ENCODE peak calls at places on chromosome 13, in four cellular contexts. P is IMR-90, Q is K562, A is GM12878. N is an unnamed sample.

GRCh38 chr13:60654405-60654804 is 257.4 kb downstream of the TDRD3 start:
- DNase-seq in Q (peak; percentile 6), P (no peak), A (no peak), N (peak; percentile 56)

GRCh38 chr13:42474954-42475353 is 99.0 kb upstream of the TNFSF11 start:
- DNase-seq in A (no peak), Q (no peak), P (peak; percentile 61), N (peak; percentile 26)

GRCh38 chr13:60143775-60144174 is 20.0 kb downstream of the DIAPH3 start:
- DNase-seq in P (no peak), A (no peak), Q (no peak), N (peak; percentile 34)

GRCh38 chr13:22744688-22745452 is 435.9 kb upstream of the SGCG start:
- DNase-seq in P (no peak), A (no peak), Q (peak; percentile 9), N (no peak)

GRCh38 chr13:93762703-93763102 is 536.1 kb downstream of the GPC6 start:
- DNase-seq in A (no peak), P (no peak), Q (no peak), N (no peak)

GRCh38 chr13:112159575-112160547 is 92.9 kb downstream of the SOX1 start:
- DNase-seq in A (no peak), P (no peak), Q (no peak), N (no peak)

GRCh38 chr13:30872685-30873443 is 33.2 kb upstream of the MEDAG start:
- DNase-seq in P (peak; percentile 94), A (no peak), Q (no peak), N (peak; percentile 97)

GRCh38 chr13:43749503-43749902 is 37.3 kb downstream of the ENOX1 start:
- DNase-seq in Q (no peak), P (no peak), A (no peak), N (no peak)

GRCh38 chr13:31638577-31638976 is 100.7 kb upstream of the RXFP2 start:
- DNase-seq in A (no peak), Q (no peak), P (peak; percentile 65), N (peak; percentile 93)

GRCh38 chr13:20391597-20392452 is 133.8 kb downstream of the CRYL1 start:
- DNase-seq in Q (no peak), P (no peak), A (no peak), N (no peak)

GRCh38 chr13:100512422-100512821 is 76.2 kb downstream of the GGACT start:
- DNase-seq in Q (no peak), P (peak; percentile 22), A (no peak), N (no peak)

GRCh38 chr13:100508391-100508790 is 80.2 kb downstream of the GGACT start:
- DNase-seq in Q (no peak), A (no peak), P (no peak), N (no peak)

GRCh38 chr13:100511422-100511821 is 77.2 kb downstream of the GGACT start:
- DNase-seq in A (no peak), Q (no peak), P (no peak), N (no peak)

GRCh38 chr13:100508996-100509395 is 79.6 kb downstream of the GGACT start:
- DNase-seq in P (no peak), A (no peak), Q (no peak), N (no peak)

DNA sequence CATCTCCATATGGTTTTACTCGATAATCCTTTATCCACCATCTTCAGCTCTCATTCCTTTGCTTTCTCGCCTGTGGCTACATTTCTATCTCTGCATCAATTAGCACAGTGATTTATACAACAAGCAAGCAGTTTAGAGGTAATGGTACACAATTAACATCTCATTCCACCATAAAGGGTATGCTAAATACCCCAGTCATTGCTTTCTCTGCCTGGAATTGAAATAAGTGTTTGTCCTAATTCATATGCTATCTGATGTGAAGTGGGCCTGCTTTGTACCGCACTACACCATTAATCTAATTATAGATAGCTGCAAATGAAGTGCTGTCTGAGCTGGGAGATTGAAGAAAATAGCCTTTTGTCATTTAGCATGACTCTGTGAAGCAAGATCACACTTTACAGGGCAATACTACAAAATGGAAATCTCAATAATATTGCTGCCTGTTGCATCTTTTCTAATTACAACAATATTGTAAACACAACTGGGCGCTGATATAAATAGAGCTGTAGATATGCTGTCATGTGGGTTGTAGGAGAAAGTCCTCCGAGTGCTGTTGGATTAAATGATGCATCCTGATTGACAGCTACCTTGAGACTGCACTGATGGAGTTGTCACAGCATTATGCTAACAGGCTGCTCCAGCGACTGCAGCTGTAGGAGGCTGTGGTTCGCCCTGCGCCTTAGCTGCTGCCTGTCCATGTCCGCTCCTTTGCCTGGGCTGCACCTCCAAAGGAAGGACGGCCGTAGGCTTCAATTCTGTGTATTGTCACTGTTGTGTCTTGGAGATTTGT is 78.2 kb downstream of the GGACT start:
- DNase-seq in P (no peak), Q (no peak), A (no peak), N (no peak)
- H3K27ac ChIP-seq in P (no peak overlapping the region), Q (no peak overlapping the region), A (no peak overlapping the region), N (no peak overlapping the region)

DNA sequence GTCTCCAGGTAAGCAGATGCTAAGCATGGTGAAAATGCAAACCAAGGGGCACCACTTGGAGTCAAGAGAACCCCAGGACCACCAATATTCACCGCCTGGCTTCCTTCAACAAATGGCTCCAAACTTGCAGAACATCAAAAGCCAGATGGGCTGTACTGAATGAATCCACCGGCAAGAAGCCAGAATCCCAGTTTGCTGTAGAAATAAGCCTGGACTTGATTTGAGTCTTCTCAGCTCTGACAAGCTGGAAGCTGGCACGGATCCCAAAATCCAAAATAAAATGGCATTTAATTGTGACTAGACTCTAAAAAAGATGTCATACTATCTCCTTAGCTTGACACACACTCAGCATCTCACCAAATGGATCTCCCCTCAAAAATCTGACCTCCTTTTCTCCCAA is 11.9 kb downstream of the EFNB2 start:
- DNase-seq in Q (no peak), A (no peak), P (no peak), N (peak; percentile 45)
- TF ChIP-seq FOS in Q (no peak), A (no peak), P (no peak), N (no peak)

DNA sequence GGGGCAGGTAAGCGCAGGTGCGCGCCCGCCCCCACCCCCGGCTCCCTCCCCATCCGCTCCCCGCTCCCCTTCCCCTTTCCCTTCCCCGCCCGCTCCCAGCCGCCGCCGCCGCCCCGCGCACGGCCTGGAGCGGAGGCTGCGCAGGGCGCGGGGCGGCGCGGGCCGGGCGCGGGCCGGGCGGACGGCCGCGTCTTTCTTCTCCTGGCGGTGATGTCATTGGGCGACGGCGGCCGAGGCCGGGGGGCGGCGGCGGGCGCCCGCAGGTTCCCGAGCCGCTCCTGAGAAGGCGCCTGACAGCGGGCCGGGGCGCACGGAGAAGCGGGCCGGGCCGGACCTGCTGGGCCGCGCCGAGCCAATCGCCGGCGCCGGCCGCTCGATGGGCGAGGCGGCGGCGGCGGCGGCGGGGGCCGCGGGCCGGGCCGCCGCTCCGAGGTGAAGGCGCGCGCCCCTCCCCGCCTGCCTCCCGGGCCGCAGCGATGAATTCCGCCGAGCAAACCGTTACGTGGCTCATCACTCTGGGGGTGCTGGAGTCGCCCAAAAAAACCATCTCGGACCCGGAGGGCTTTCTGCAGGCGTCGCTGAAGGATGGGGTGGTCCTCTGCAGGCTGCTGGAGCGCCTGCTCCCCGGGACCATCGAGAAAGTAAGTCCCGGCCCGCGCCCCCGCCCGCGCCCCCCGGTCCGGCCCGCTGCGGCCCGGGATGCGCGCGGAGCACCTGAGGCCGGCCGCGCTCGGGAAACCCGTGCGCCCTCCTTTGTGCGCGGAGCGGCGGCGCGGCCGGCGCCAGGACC is at the start of gene ARHGEF7:
- DNase-seq in Q (no peak), P (no peak), A (no peak), N (no peak)
- H3K27ac ChIP-seq in Q (no peak within 1 kb of the TSS), P (peak within 1 kb of the TSS; percentile 27), A (no peak within 1 kb of the TSS), N (no peak within 1 kb of the TSS)

DNA sequence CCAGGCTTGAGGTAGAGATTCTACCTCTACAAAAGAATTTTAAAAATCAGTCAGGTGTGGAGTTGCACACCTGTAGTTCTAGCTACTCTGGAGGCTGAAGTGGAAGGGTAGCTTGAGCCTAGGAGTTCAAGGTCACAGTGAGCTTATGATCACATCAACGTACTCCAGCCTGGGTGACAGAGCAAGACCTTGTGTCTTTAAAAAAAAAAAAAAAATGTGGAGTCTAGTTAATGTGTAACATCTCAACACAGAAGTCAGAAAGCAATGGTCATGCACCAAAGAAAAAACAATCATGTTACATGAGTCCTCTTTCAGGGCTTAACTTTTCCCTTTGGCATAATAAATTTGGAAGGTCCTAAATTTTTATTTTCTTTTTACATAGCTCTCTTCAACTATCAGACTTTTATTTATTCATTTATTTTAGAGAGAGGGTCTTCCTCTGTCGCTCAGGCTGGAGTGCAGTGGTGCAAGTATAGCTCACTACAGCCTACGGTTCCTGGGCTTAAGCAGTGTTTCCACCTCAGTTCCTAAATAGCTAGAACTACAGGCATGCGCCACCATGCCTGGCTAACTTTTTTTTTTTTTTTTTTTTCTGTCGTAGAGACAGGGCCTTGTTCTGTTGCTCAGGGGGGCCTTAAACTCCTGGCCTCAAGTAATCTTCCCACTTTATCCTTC is 22.3 kb downstream of the SETDB2 start:
- DNase-seq in Q (no peak), A (no peak), P (no peak), N (no peak)
- TF ChIP-seq FOS in Q (no peak), A (no peak), P (no peak), N (no peak)

GRCh38 chr13:113845723-113846638 is 17.9 kb downstream of the GAS6 start:
- DNase-seq in P (no peak), A (no peak), Q (no peak), N (no peak)

GRCh38 chr13:113846639-113847318 is 17.1 kb downstream of the GAS6 start:
- DNase-seq in Q (no peak), P (no peak), A (no peak), N (no peak)

GRCh38 chr13:113843864-113844556 is 19.9 kb downstream of the GAS6 start:
- DNase-seq in Q (no peak), A (no peak), P (no peak), N (no peak)

GRCh38 chr13:113843063-113843654 is 20.7 kb downstream of the GAS6 start:
- DNase-seq in A (no peak), Q (no peak), P (no peak), N (no peak)

GRCh38 chr13:113845055-113845454 is 18.8 kb downstream of the GAS6 start:
- DNase-seq in P (no peak), Q (no peak), A (no peak), N (no peak)
- H3K27ac ChIP-seq in P (peak overlapping the region; percentile 22), Q (no peak overlapping the region), A (no peak overlapping the region), N (no peak overlapping the region)

GRCh38 chr13:109700176-109700575 is 86.2 kb downstream of the IRS2 start:
- DNase-seq in Q (peak; percentile 88), P (peak; percentile 24), A (no peak), N (peak; percentile 71)
- TF ChIP-seq FOS in Q (no peak), P (no peak), A (no peak), N (no peak)

N was measured in endothelial cell of umbilical vein.